ENCODE peak calls at places on chromosome 4, in seven cellular contexts. P, U, Y, T, E, Z and H are unnamed samples.

GRCh38 chr4:23930750-23931488 is 41.1 kb upstream of the PPARGC1A start:
- DNase-seq in P (no peak), U (no peak), Y (peak; percentile 35), T (peak; percentile 75), E (no peak), Z (peak; percentile 84), H (no peak)

GRCh38 chr4:176653406-176654220 is 139.1 kb downstream of the VEGFC start:
- DNase-seq in P (no peak), U (no peak), Y (peak; percentile 25), T (no peak), E (no peak), Z (no peak), H (no peak)

GRCh38 chr4:38565271-38566199 is 98.5 kb upstream of the KLF3 start:
- DNase-seq in P (no peak), U (no peak), Y (peak; percentile 78), T (no peak), E (peak; percentile 75), Z (no peak), H (peak; percentile 68)

GRCh38 chr4:147842573-147842972 is 110.7 kb downstream of the ARHGAP10 start:
- DNase-seq in P (no peak), U (no peak), Y (peak; percentile 89), T (no peak), E (no peak), Z (no peak), H (peak; percentile 51)

GRCh38 chr4:144831971-144832370 is 186.0 kb downstream of the HHIP start:
- DNase-seq in P (no peak), U (no peak), Y (no peak), T (no peak), E (peak; percentile 19), Z (no peak), H (no peak)

GRCh38 chr4:150117094-150117493 is 38.8 kb downstream of the DCLK2 start:
- DNase-seq in P (no peak), U (no peak), Y (peak; percentile 77), T (no peak), E (no peak), Z (no peak), H (no peak)

GRCh38 chr4:47221721-47222120 is 190.4 kb downstream of the GABRB1 start:
- DNase-seq in P (no peak), U (no peak), Y (peak; percentile 95), T (no peak), E (no peak), Z (peak; percentile 10), H (no peak)

GRCh38 chr4:171932238-171932637 is 119.0 kb downstream of the GALNTL6 start:
- DNase-seq in P (no peak), U (no peak), Y (no peak), T (no peak), E (no peak), Z (no peak), H (no peak)

GRCh38 chr4:111792592-111792991 is 352.7 kb upstream of the FAM241A start:
- DNase-seq in P (no peak), U (no peak), Y (no peak), T (no peak), E (no peak), Z (peak; percentile 23), H (no peak)

GRCh38 chr4:7101692-7102515 is 34.0 kb upstream of the GRPEL1 start:
- DNase-seq in P (peak; percentile 46), U (peak; percentile 87), Y (peak; percentile 41), T (peak; percentile 52), E (peak; percentile 64), Z (peak; percentile 80), H (peak; percentile 96)

GRCh38 chr4:2058264-2059033 is 678 bp upstream of the NAT8L start:
- DNase-seq in P (no peak), U (no peak), Y (no peak), T (no peak), E (no peak), Z (peak; percentile 38), H (peak; percentile 87)

GRCh38 chr4:184170996-184171395 is 46.7 kb downstream of the ENPP6 start:
- DNase-seq in P (no peak), U (no peak), Y (peak; percentile 68), T (no peak), E (peak; percentile 55), Z (no peak), H (peak; percentile 85)

GRCh38 chr4:98510757-98511517 is 147.5 kb downstream of the TSPAN5 start:
- DNase-seq in P (no peak), U (no peak), Y (peak; percentile 94), T (no peak), E (no peak), Z (no peak), H (no peak)

GRCh38 chr4:77465271-77465670 is 140.3 kb upstream of the CXCL13 start:
- DNase-seq in P (no peak), U (no peak), Y (no peak), T (no peak), E (peak; percentile 48), Z (peak; percentile 28), H (peak; percentile 79)

GRCh38 chr4:56723201-56723605 is 42.1 kb upstream of the HOPX start:
- DNase-seq in P (no peak), U (no peak), Y (no peak), T (no peak), E (peak; percentile 45), Z (peak; percentile 44), H (no peak)

GRCh38 chr4:83170952-83171399 is 56.4 kb upstream of the PLAC8 start:
- DNase-seq in P (no peak), U (no peak), Y (no peak), T (no peak), E (no peak), Z (no peak), H (no peak)

GRCh38 chr4:101145081-101145480 is 202.2 kb downstream of the PPP3CA start:
- DNase-seq in P (no peak), U (peak; percentile 4), Y (no peak), T (no peak), E (no peak), Z (no peak), H (no peak)

GRCh38 chr4:17463606-17464005 is 48.3 kb downstream of the QDPR start:
- DNase-seq in P (no peak), U (no peak), Y (no peak), T (no peak), E (no peak), Z (no peak), H (no peak)

GRCh38 chr4:48635310-48635709 is 144.8 kb downstream of the FRYL start:
- DNase-seq in P (peak; percentile 38), U (no peak), Y (peak; percentile 53), T (peak; percentile 9), E (peak; percentile 58), Z (no peak), H (no peak)

GRCh38 chr4:64001229-64001898 is 407.9 kb downstream of the TECRL start:
- DNase-seq in P (no peak), U (no peak), Y (no peak), T (no peak), E (no peak), Z (no peak), H (no peak)

GRCh38 chr4:29263011-29263410 is 1457.2 kb upstream of the PCDH7 start:
- DNase-seq in P (no peak), U (no peak), Y (no peak), T (no peak), E (no peak), Z (no peak), H (no peak)

DNA sequence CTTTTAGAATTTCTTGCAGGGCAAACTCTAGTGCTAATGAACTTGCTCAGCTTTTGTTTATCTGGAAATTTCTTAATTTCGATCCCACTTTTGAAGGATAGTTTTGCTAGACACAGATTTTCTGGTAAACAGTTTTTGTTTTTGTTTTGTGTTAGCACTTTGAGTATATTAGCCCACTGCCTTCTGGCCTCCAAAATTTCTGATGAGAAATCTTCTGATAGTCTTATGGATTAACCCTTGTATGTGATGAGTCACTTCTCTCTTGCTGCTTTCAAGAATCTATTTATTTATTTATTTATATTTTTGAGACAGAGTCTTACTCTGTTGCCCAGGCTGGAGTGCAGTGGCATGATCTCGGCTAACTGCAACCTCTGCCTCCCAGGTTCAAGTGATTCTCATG is 27.0 kb upstream of the GIMD1 start:
- DNase-seq in P (no peak), U (no peak), Y (no peak), T (no peak), E (no peak), Z (no peak), H (no peak)
- H3K9me3 ChIP-seq in P (no peaks in the 10 kb centered on the region), U (peaks cover 12% of the 10 kb centered on the region), Y (no peaks in the 10 kb centered on the region), T (peaks cover 20% of the 10 kb centered on the region), E (peaks cover 3% of the 10 kb centered on the region), Z (peaks cover 6% of the 10 kb centered on the region), H (peaks cover 2% of the 10 kb centered on the region)

GRCh38 chr4:95552942-95553550 is 4.3 kb upstream of the UNC5C start:
- DNase-seq in P (no peak), U (no peak), Y (no peak), T (no peak), E (no peak), Z (no peak), H (no peak)

GRCh38 chr4:95548738-95549245 is at the start of gene UNC5C:
- DNase-seq in P (no peak), U (no peak), Y (peak; percentile 76), T (no peak), E (no peak), Z (peak; percentile 83), H (peak; percentile 91)

GRCh38 chr4:95549246-95550138 is 719 bp upstream of the UNC5C start:
- DNase-seq in P (no peak), U (no peak), Y (peak; percentile 52), T (no peak), E (no peak), Z (peak; percentile 43), H (peak; percentile 86)

GRCh38 chr4:95551653-95552052 is 2.9 kb upstream of the UNC5C start:
- DNase-seq in P (no peak), U (no peak), Y (no peak), T (no peak), E (no peak), Z (no peak), H (no peak)

GRCh38 chr4:95550566-95550965 is 1.8 kb upstream of the UNC5C start:
- DNase-seq in P (no peak), U (no peak), Y (no peak), T (no peak), E (no peak), Z (no peak), H (no peak)
- H2AFZ ChIP-seq in P (no peak overlapping the region), U (no peak overlapping the region), Y (no peak overlapping the region), T (no peak overlapping the region), E (no peak overlapping the region), Z (no peak overlapping the region), H (peak overlapping the region; percentile 94)

DNA sequence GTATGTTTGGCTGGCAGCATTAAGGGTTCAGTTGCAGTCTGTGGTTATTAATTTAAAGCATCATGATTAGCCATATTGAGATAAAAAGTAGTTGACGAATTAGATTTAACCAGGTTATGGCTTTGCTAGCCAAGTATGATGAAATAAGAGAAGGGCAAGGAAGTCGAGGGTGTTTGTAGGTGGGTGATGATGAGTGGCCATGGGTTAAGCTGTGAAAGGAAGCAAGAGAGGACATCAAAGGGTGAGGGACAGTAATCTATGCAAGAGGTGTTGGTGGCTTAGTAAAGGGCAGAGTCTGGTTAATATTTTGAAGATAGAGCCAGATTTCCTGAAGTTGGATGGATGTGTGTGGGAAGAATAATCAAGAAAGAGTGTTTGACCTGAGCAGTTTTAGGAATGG is 44.5 kb downstream of the STIM2 start:
- DNase-seq in P (no peak), U (no peak), Y (peak; percentile 19), T (no peak), E (no peak), Z (no peak), H (no peak)
- H3K4me2 ChIP-seq in P (no peak overlapping the region), U (peak overlapping the region; percentile 9), Y (no peak overlapping the region), T (no peak overlapping the region), E (no peak overlapping the region), Z (no peak overlapping the region), H (no peak overlapping the region)

DNA sequence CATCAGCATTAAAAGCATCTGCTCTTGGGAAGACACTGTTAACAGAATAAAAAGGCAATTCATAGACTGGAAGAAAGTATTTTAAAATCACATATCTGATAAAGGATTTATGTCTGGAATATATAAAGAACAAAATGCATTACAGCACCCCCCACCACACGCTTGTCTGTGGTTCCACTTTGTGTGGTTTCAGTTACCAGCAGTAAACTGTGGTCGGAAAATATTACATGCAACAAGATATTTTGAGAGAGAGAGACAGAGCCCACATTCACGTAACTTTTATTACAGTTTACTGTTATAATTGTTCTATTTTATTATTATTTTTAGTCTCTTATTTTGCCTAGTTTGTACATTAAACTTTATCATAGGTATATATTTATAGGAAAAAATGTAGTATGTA is 21.2 kb upstream of the PDE6B start:
- DNase-seq in P (no peak), U (no peak), Y (no peak), T (no peak), E (no peak), Z (no peak), H (no peak)
- H3K9me3 ChIP-seq in P (no peaks in the 10 kb centered on the region), U (no peaks in the 10 kb centered on the region), Y (no peaks in the 10 kb centered on the region), T (no peaks in the 10 kb centered on the region), E (no peaks in the 10 kb centered on the region), Z (no peaks in the 10 kb centered on the region), H (no peaks in the 10 kb centered on the region)